ENCODE peak calls at places on chromosomes 6 and 20, in seven cellular contexts. One of them, this sample, is unnamed.

GRCh38 chr20:51265366-51265765 is 242.5 kb upstream of the KCNG1 start:
- DNase-seq in AG20443: no peak
- DNase-seq in SJCRH30: no peak
- DNase-seq in RPMI7951: peak; percentile 61
- DNase-seq in NCI-H187: no peak
- DNase-seq in esophagus muscularis mucosa: no peak
- DNase-seq in LHCN-M2: no peak
- DNase-seq in this sample: no peak

GRCh38 chr6:25359191-25359861 is 80.2 kb downstream of the CARMIL1 start:
- DNase-seq in AG20443: peak; percentile 81
- DNase-seq in SJCRH30: no peak
- DNase-seq in RPMI7951: peak; percentile 84
- DNase-seq in esophagus muscularis mucosa: peak; percentile 74
- DNase-seq in LHCN-M2: peak; percentile 71
- DNase-seq in NCI-H187: no peak
- DNase-seq in this sample: no peak

GRCh38 chr6:130632288-130632687 is 194.9 kb upstream of the SMLR1 start:
- DNase-seq in NCI-H187: peak; percentile 10
- DNase-seq in LHCN-M2: peak; percentile 77
- DNase-seq in SJCRH30: peak; percentile 16
- DNase-seq in esophagus muscularis mucosa: no peak
- DNase-seq in RPMI7951: peak; percentile 62
- DNase-seq in AG20443: peak; percentile 31
- DNase-seq in this sample: no peak

GRCh38 chr6:97963148-97963680 is 680.2 kb upstream of the MMS22L start:
- DNase-seq in AG20443: no peak
- DNase-seq in RPMI7951: no peak
- DNase-seq in SJCRH30: no peak
- DNase-seq in LHCN-M2: no peak
- DNase-seq in esophagus muscularis mucosa: no peak
- DNase-seq in NCI-H187: no peak
- DNase-seq in this sample: no peak

GRCh38 chr20:52410746-52411317 is 219.3 kb upstream of the ZFP64 start:
- DNase-seq in esophagus muscularis mucosa: no peak
- DNase-seq in SJCRH30: no peak
- DNase-seq in RPMI7951: peak; percentile 8
- DNase-seq in AG20443: peak; percentile 56
- DNase-seq in NCI-H187: no peak
- DNase-seq in LHCN-M2: peak; percentile 10
- DNase-seq in this sample: no peak

GRCh38 chr20:2004171-2004570 is 10.3 kb upstream of the PDYN start:
- DNase-seq in SJCRH30: no peak
- DNase-seq in AG20443: no peak
- DNase-seq in LHCN-M2: no peak
- DNase-seq in RPMI7951: no peak
- DNase-seq in NCI-H187: no peak
- DNase-seq in esophagus muscularis mucosa: no peak
- DNase-seq in this sample: peak; percentile 18

GRCh38 chr6:145651988-145652387 is 83.3 kb downstream of the EPM2A start:
- DNase-seq in esophagus muscularis mucosa: no peak
- DNase-seq in RPMI7951: no peak
- DNase-seq in LHCN-M2: no peak
- DNase-seq in AG20443: no peak
- DNase-seq in SJCRH30: no peak
- DNase-seq in NCI-H187: no peak
- DNase-seq in this sample: no peak

GRCh38 chr6:33126101-33126714 is 50.4 kb downstream of the HLA-DPB1 start:
- DNase-seq in SJCRH30: peak; percentile 64
- DNase-seq in AG20443: peak; percentile 71
- DNase-seq in NCI-H187: no peak
- DNase-seq in esophagus muscularis mucosa: no peak
- DNase-seq in RPMI7951: peak; percentile 49
- DNase-seq in LHCN-M2: peak; percentile 41
- DNase-seq in this sample: peak; percentile 60

GRCh38 chr6:43874814-43875590 is 105.0 kb downstream of the VEGFA start:
- DNase-seq in SJCRH30: no peak
- DNase-seq in AG20443: no peak
- DNase-seq in RPMI7951: no peak
- DNase-seq in LHCN-M2: no peak
- DNase-seq in esophagus muscularis mucosa: no peak
- DNase-seq in NCI-H187: no peak
- DNase-seq in this sample: no peak

GRCh38 chr6:126667728-126668127 is 327.8 kb downstream of the CENPW start:
- DNase-seq in RPMI7951: no peak
- DNase-seq in esophagus muscularis mucosa: no peak
- DNase-seq in NCI-H187: no peak
- DNase-seq in SJCRH30: no peak
- DNase-seq in LHCN-M2: no peak
- DNase-seq in AG20443: no peak
- DNase-seq in this sample: no peak

GRCh38 chr6:168048724-168049025 is 30.3 kb downstream of the FRMD1 start:
- DNase-seq in NCI-H187: no peak
- DNase-seq in RPMI7951: no peak
- DNase-seq in LHCN-M2: no peak
- DNase-seq in SJCRH30: no peak
- DNase-seq in esophagus muscularis mucosa: no peak
- DNase-seq in AG20443: no peak
- DNase-seq in this sample: no peak

GRCh38 chr6:77173472-77174074 is 289.7 kb downstream of the HTR1B start:
- DNase-seq in AG20443: no peak
- DNase-seq in LHCN-M2: peak; percentile 26
- DNase-seq in SJCRH30: no peak
- DNase-seq in NCI-H187: no peak
- DNase-seq in esophagus muscularis mucosa: no peak
- DNase-seq in RPMI7951: peak; percentile 60
- DNase-seq in this sample: peak; percentile 64

GRCh38 chr20:19661717-19662637 is 96.1 kb upstream of the RIN2 start:
- DNase-seq in LHCN-M2: peak; percentile 58
- DNase-seq in RPMI7951: peak; percentile 77
- DNase-seq in AG20443: peak; percentile 72
- DNase-seq in NCI-H187: peak; percentile 5
- DNase-seq in esophagus muscularis mucosa: peak; percentile 94
- DNase-seq in SJCRH30: peak; percentile 62
- DNase-seq in this sample: peak; percentile 78

GRCh38 chr20:59515013-59515905 is 89.1 kb upstream of the PHACTR3 start:
- DNase-seq in esophagus muscularis mucosa: peak; percentile 92
- DNase-seq in LHCN-M2: peak; percentile 10
- DNase-seq in SJCRH30: peak; percentile 90
- DNase-seq in RPMI7951: peak; percentile 75
- DNase-seq in NCI-H187: peak; percentile 61
- DNase-seq in AG20443: peak; percentile 92
- DNase-seq in this sample: peak; percentile 93

GRCh38 chr6:105492706-105493673 is 90.1 kb upstream of the PREP start:
- DNase-seq in SJCRH30: no peak
- DNase-seq in NCI-H187: no peak
- DNase-seq in LHCN-M2: peak; percentile 29
- DNase-seq in esophagus muscularis mucosa: peak; percentile 78
- DNase-seq in RPMI7951: peak; percentile 39
- DNase-seq in AG20443: no peak
- DNase-seq in this sample: no peak

GRCh38 chr6:160030103-160030502 is 61.2 kb downstream of the IGF2R start:
- DNase-seq in esophagus muscularis mucosa: peak; percentile 95
- DNase-seq in SJCRH30: peak; percentile 98
- DNase-seq in AG20443: peak; percentile 94
- DNase-seq in RPMI7951: peak; percentile 87
- DNase-seq in LHCN-M2: peak; percentile 98
- DNase-seq in NCI-H187: peak; percentile 43
- DNase-seq in this sample: peak; percentile 90

GRCh38 chr6:14826456-14826855 is 419.4 kb upstream of the JARID2 start:
- DNase-seq in AG20443: no peak
- DNase-seq in LHCN-M2: no peak
- DNase-seq in NCI-H187: no peak
- DNase-seq in SJCRH30: no peak
- DNase-seq in esophagus muscularis mucosa: no peak
- DNase-seq in RPMI7951: no peak
- DNase-seq in this sample: no peak

GRCh38 chr6:119758385-119758784 is 408.8 kb upstream of the MAN1A1 start:
- DNase-seq in AG20443: no peak
- DNase-seq in esophagus muscularis mucosa: no peak
- DNase-seq in NCI-H187: no peak
- DNase-seq in RPMI7951: no peak
- DNase-seq in SJCRH30: no peak
- DNase-seq in LHCN-M2: no peak
- DNase-seq in this sample: no peak

GRCh38 chr20:36465109-36466080 is 75.9 kb upstream of the MYL9 start:
- DNase-seq in esophagus muscularis mucosa: no peak
- DNase-seq in AG20443: peak; percentile 88
- DNase-seq in SJCRH30: peak; percentile 50
- DNase-seq in RPMI7951: peak; percentile 98
- DNase-seq in LHCN-M2: peak; percentile 82
- DNase-seq in NCI-H187: no peak
- DNase-seq in this sample: peak; percentile 98

GRCh38 chr20:60007452-60007851 is 49.2 kb downstream of the CDH26 start:
- DNase-seq in RPMI7951: no peak
- DNase-seq in AG20443: no peak
- DNase-seq in esophagus muscularis mucosa: no peak
- DNase-seq in SJCRH30: no peak
- DNase-seq in NCI-H187: no peak
- DNase-seq in LHCN-M2: peak; percentile 8
- DNase-seq in this sample: no peak

GRCh38 chr6:73471686-73472290 is 10.3 kb downstream of the MTO1 start:
- DNase-seq in LHCN-M2: no peak
- DNase-seq in esophagus muscularis mucosa: no peak
- DNase-seq in NCI-H187: no peak
- DNase-seq in RPMI7951: no peak
- DNase-seq in SJCRH30: no peak
- DNase-seq in AG20443: no peak
- DNase-seq in this sample: no peak

GRCh38 chr6:49416195-49416594 is 46.9 kb downstream of the MMUT start:
- DNase-seq in SJCRH30: no peak
- DNase-seq in esophagus muscularis mucosa: no peak
- DNase-seq in RPMI7951: no peak
- DNase-seq in NCI-H187: no peak
- DNase-seq in LHCN-M2: no peak
- DNase-seq in AG20443: no peak
- DNase-seq in this sample: no peak

GRCh38 chr6:142700676-142701185 is 244.2 kb downstream of the HIVEP2 start:
- DNase-seq in SJCRH30: no peak
- DNase-seq in RPMI7951: no peak
- DNase-seq in LHCN-M2: no peak
- DNase-seq in NCI-H187: no peak
- DNase-seq in AG20443: no peak
- DNase-seq in esophagus muscularis mucosa: peak; percentile 45
- DNase-seq in this sample: no peak

GRCh38 chr6:73225396-73225795 is at the start of gene KHDC1L:
- DNase-seq in SJCRH30: no peak
- DNase-seq in AG20443: no peak
- DNase-seq in NCI-H187: no peak
- DNase-seq in esophagus muscularis mucosa: no peak
- DNase-seq in RPMI7951: no peak
- DNase-seq in LHCN-M2: no peak
- DNase-seq in this sample: no peak

GRCh38 chr20:22630698-22631097 is 46.3 kb upstream of the FOXA2 start:
- DNase-seq in NCI-H187: no peak
- DNase-seq in SJCRH30: no peak
- DNase-seq in LHCN-M2: no peak
- DNase-seq in AG20443: no peak
- DNase-seq in esophagus muscularis mucosa: peak; percentile 86
- DNase-seq in RPMI7951: no peak
- DNase-seq in this sample: no peak

GRCh38 chr6:89509719-89510339 is 76.9 kb downstream of the ANKRD6 start:
- DNase-seq in RPMI7951: peak; percentile 0
- DNase-seq in LHCN-M2: no peak
- DNase-seq in SJCRH30: no peak
- DNase-seq in esophagus muscularis mucosa: no peak
- DNase-seq in NCI-H187: no peak
- DNase-seq in AG20443: no peak
- DNase-seq in this sample: no peak

GRCh38 chr6:79574636-79575035 is 37.4 kb upstream of the LCA5 start:
- DNase-seq in NCI-H187: no peak
- DNase-seq in RPMI7951: peak; percentile 66
- DNase-seq in SJCRH30: peak; percentile 25
- DNase-seq in AG20443: peak; percentile 12
- DNase-seq in esophagus muscularis mucosa: no peak
- DNase-seq in LHCN-M2: peak; percentile 77
- DNase-seq in this sample: peak; percentile 89

GRCh38 chr20:20489054-20489453 is 121.2 kb downstream of the INSM1 start:
- DNase-seq in NCI-H187: no peak
- DNase-seq in SJCRH30: no peak
- DNase-seq in RPMI7951: peak; percentile 57
- DNase-seq in LHCN-M2: no peak
- DNase-seq in AG20443: no peak
- DNase-seq in esophagus muscularis mucosa: no peak
- DNase-seq in this sample: no peak

GRCh38 chr6:75612921-75613534 is 11.3 kb downstream of the SENP6 start:
- DNase-seq in LHCN-M2: no peak
- DNase-seq in AG20443: no peak
- DNase-seq in NCI-H187: no peak
- DNase-seq in SJCRH30: no peak
- DNase-seq in esophagus muscularis mucosa: no peak
- DNase-seq in RPMI7951: no peak
- DNase-seq in this sample: no peak

GRCh38 chr6:169763881-169764280 is 12.5 kb downstream of the ERMARD start:
- DNase-seq in esophagus muscularis mucosa: no peak
- DNase-seq in AG20443: no peak
- DNase-seq in NCI-H187: no peak
- DNase-seq in RPMI7951: no peak
- DNase-seq in SJCRH30: no peak
- DNase-seq in LHCN-M2: no peak
- DNase-seq in this sample: no peak

GRCh38 chr6:38131527-38131965 is 312.0 kb downstream of the ZFAND3 start:
- DNase-seq in SJCRH30: no peak
- DNase-seq in RPMI7951: peak; percentile 95
- DNase-seq in esophagus muscularis mucosa: no peak
- DNase-seq in NCI-H187: no peak
- DNase-seq in LHCN-M2: peak; percentile 96
- DNase-seq in AG20443: peak; percentile 94
- DNase-seq in this sample: peak; percentile 26

GRCh38 chr6:110545081-110545872 is 68.9 kb upstream of the SLC22A16 start:
- DNase-seq in RPMI7951: no peak
- DNase-seq in SJCRH30: no peak
- DNase-seq in LHCN-M2: no peak
- DNase-seq in AG20443: no peak
- DNase-seq in NCI-H187: no peak
- DNase-seq in esophagus muscularis mucosa: no peak
- DNase-seq in this sample: no peak

GRCh38 chr6:158396136-158396535 is 83.9 kb downstream of the TULP4 start:
- DNase-seq in AG20443: no peak
- DNase-seq in RPMI7951: no peak
- DNase-seq in esophagus muscularis mucosa: peak; percentile 47
- DNase-seq in NCI-H187: no peak
- DNase-seq in SJCRH30: no peak
- DNase-seq in LHCN-M2: no peak
- DNase-seq in this sample: peak; percentile 3

GRCh38 chr6:160041608-160042007 is 72.7 kb downstream of the IGF2R start:
- DNase-seq in RPMI7951: peak; percentile 70
- DNase-seq in AG20443: peak; percentile 51
- DNase-seq in LHCN-M2: peak; percentile 71
- DNase-seq in SJCRH30: peak; percentile 13
- DNase-seq in NCI-H187: no peak
- DNase-seq in esophagus muscularis mucosa: no peak
- DNase-seq in this sample: peak; percentile 22

GRCh38 chr20:50562262-50562701 is 52.1 kb downstream of the PTPN1 start:
- DNase-seq in AG20443: no peak
- DNase-seq in RPMI7951: no peak
- DNase-seq in NCI-H187: peak; percentile 56
- DNase-seq in esophagus muscularis mucosa: no peak
- DNase-seq in SJCRH30: no peak
- DNase-seq in LHCN-M2: peak; percentile 40
- DNase-seq in this sample: no peak

GRCh38 chr6:68237205-68237604 is 397.9 kb upstream of the ADGRB3 start:
- DNase-seq in LHCN-M2: no peak
- DNase-seq in SJCRH30: no peak
- DNase-seq in esophagus muscularis mucosa: no peak
- DNase-seq in RPMI7951: no peak
- DNase-seq in NCI-H187: no peak
- DNase-seq in AG20443: no peak
- DNase-seq in this sample: no peak

GRCh38 chr20:49405062-49405683 is 77.3 kb downstream of the KCNB1 start:
- DNase-seq in esophagus muscularis mucosa: no peak
- DNase-seq in AG20443: no peak
- DNase-seq in SJCRH30: peak; percentile 36
- DNase-seq in LHCN-M2: no peak
- DNase-seq in RPMI7951: no peak
- DNase-seq in NCI-H187: no peak
- DNase-seq in this sample: peak; percentile 69